ENCODE peak calls at places on chromosomes 13 and 19, in nine cellular contexts. D, I, W, J, G, B, X, T and H are unnamed samples.

GRCh38 chr19:6476155-6476895 is 5.3 kb downstream of the DENND1C start:
- DNase-seq in D (peak), I (no peak), W (peak), J (peak), G (peak), B (no peak), X (peak), T (peak), H (peak)

GRCh38 chr19:15015946-15016542 is 33.2 kb upstream of the CASP14 start:
- DNase-seq in D (peak), I (no peak), W (no peak), J (peak), G (no peak), B (no peak), X (no peak), T (peak), H (no peak)

GRCh38 chr19:32519023-32519422 is 62.0 kb upstream of the PDCD5 start:
- DNase-seq in D (no peak), I (no peak), W (no peak), J (no peak), G (no peak), B (no peak), X (no peak), T (peak), H (no peak)

GRCh38 chr13:79810671-79811070 is 329.7 kb downstream of the NDFIP2 start:
- DNase-seq in D (no peak), I (no peak), W (no peak), J (no peak), G (no peak), B (no peak), X (no peak), T (no peak), H (no peak)

GRCh38 chr13:112771139-112771876 is 81.5 kb downstream of the ATP11A start:
- DNase-seq in D (no peak), I (no peak), W (peak), J (no peak), G (peak), B (no peak), X (no peak), T (no peak), H (no peak)

GRCh38 chr13:31044658-31045620 is 112.5 kb downstream of the TEX26 start:
- DNase-seq in D (no peak), I (no peak), W (no peak), J (no peak), G (no peak), B (no peak), X (no peak), T (no peak), H (no peak)

GRCh38 chr13:21043898-21044297 is 17.5 kb downstream of the LATS2 start:
- DNase-seq in D (no peak), I (no peak), W (no peak), J (no peak), G (no peak), B (no peak), X (no peak), T (no peak), H (no peak)

GRCh38 chr13:107133950-107134349 is 566.0 kb upstream of the ARGLU1 start:
- DNase-seq in D (no peak), I (no peak), W (no peak), J (no peak), G (no peak), B (no peak), X (no peak), T (no peak), H (no peak)

GRCh38 chr19:12788682-12789097 is 2.6 kb upstream of the JUNB start:
- DNase-seq in D (peak), I (peak), W (peak), J (peak), G (peak), B (peak), X (no peak), T (peak), H (peak)

GRCh38 chr13:111909501-111909900 is 157.4 kb upstream of the SOX1 start:
- DNase-seq in D (no peak), I (no peak), W (no peak), J (no peak), G (peak), B (peak), X (no peak), T (no peak), H (no peak)

GRCh38 chr19:10835089-10835753 is 791 bp downstream of the TMED1 start:
- DNase-seq in D (peak), I (peak), W (peak), J (peak), G (peak), B (peak), X (no peak), T (peak), H (no peak)

GRCh38 chr19:29483944-29484581 is 41.7 kb upstream of the VSTM2B start:
- DNase-seq in D (no peak), I (no peak), W (no peak), J (no peak), G (peak), B (peak), X (peak), T (no peak), H (no peak)

GRCh38 chr13:29908411-29908810 is 58.0 kb upstream of the UBL3 start:
- DNase-seq in D (no peak), I (no peak), W (no peak), J (no peak), G (no peak), B (no peak), X (no peak), T (no peak), H (no peak)

GRCh38 chr13:100356889-100357288 is 231.7 kb downstream of the GGACT start:
- DNase-seq in D (no peak), I (no peak), W (no peak), J (no peak), G (no peak), B (no peak), X (no peak), T (peak), H (no peak)

GRCh38 chr19:3066482-3067049 is 4.3 kb upstream of the TLE5 start:
- DNase-seq in D (no peak), I (no peak), W (no peak), J (no peak), G (no peak), B (no peak), X (no peak), T (no peak), H (no peak)
- H3K4me3 ChIP-seq in D (no peak), I (no peak), W (no peak), J (no peak), G (no peak), B (no peak), X (no peak), T (no peak), H (no peak)

GRCh38 chr19:1138121-1138520 is 34.3 kb downstream of the GPX4 start:
- DNase-seq in D (no peak), I (no peak), W (no peak), J (no peak), G (no peak), B (no peak), X (no peak), T (no peak), H (no peak)

GRCh38 chr19:1141944-1142343 is 32.1 kb downstream of the SBNO2 start:
- DNase-seq in D (no peak), I (no peak), W (no peak), J (no peak), G (no peak), B (no peak), X (no peak), T (no peak), H (no peak)

GRCh38 chr19:1140272-1140671 is 33.8 kb downstream of the SBNO2 start:
- DNase-seq in D (no peak), I (no peak), W (no peak), J (no peak), G (no peak), B (no peak), X (no peak), T (no peak), H (no peak)

GRCh38 chr19:1139126-1139525 is 34.9 kb downstream of the SBNO2 start:
- DNase-seq in D (no peak), I (no peak), W (no peak), J (no peak), G (no peak), B (no peak), X (no peak), T (no peak), H (no peak)

GRCh38 chr19:1140673-1141072 is 33.4 kb downstream of the SBNO2 start:
- DNase-seq in D (no peak), I (no peak), W (no peak), J (no peak), G (no peak), B (no peak), X (no peak), T (no peak), H (no peak)
- TF ChIP-seq POLR2A in D (no peak), I (no peak), W (no peak), J (no peak), G (no peak), B (no peak), X (no peak), T (no peak), H (no peak)

GRCh38 chr19:46639356-46640061 is 3.5 kb upstream of the GNG8 start:
- DNase-seq in D (peak), I (no peak), W (no peak), J (peak), G (peak), B (peak), X (no peak), T (peak), H (peak)
- H3K4me3 ChIP-seq in D (no peak), I (peak), W (peak), J (peak), G (peak), B (peak), X (peak), T (peak), H (peak)

GRCh38 chr19:861756-862528 is 2.5 kb downstream of the CFD start:
- DNase-seq in D (no peak), I (no peak), W (peak), J (peak), G (peak), B (no peak), X (peak), T (peak), H (no peak)

GRCh38 chr19:858284-858683 is 1.2 kb upstream of the CFD start:
- DNase-seq in D (no peak), I (no peak), W (no peak), J (no peak), G (no peak), B (no peak), X (no peak), T (no peak), H (no peak)

GRCh38 chr19:861099-861755 is 1.8 kb downstream of the CFD start:
- DNase-seq in D (no peak), I (no peak), W (no peak), J (no peak), G (peak), B (no peak), X (no peak), T (no peak), H (no peak)

GRCh38 chr19:860481-861098 is 1.1 kb downstream of the CFD start:
- DNase-seq in D (peak), I (peak), W (peak), J (peak), G (peak), B (peak), X (no peak), T (peak), H (peak)

DNA sequence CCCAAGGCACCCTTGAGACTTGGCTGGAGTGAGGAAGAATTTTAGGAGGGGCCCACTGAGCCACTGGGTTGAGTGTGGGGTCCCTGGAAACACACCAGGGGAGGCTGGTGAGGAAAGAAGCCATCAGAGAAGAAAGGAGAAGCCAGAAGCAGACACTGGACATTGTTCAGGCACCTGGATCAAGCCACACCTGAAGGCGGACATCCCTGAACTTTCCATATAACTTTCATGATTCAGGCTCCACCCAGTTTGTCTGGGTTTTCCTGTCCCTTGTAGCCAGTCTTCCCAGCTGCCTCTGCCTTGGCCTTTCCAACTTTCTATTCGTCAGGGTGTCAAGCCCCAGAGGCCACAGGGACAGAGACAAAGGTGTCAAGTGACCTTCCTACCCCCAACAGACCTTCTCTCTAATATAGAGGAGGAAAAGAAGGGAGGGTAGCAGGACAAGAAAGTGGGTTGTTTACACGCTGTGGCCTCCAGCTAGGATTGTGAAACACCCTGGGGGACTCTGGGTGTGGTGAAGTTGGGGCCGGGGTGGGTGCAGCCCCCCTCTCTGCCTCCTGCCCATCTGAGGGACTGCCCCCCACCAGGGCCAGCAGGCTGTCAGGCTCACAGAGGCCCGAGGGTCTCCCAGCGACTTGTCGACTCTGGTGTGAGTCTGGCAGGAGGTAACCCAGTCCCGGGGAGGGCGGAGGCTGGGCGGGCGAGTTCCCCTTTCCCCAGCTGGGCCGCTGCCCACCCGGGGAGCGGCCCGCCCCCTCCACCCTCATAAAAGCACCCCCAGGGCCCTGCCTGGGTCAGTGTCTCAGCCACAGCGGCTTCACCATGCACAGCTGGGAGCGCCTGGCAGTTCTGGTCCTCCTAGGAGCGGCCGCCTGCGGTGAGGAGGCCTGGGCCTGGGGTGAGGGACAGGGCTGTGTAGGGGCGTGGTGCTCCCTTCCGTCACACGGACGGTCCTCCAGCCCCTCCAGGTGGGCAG is at the start of gene CFD:
- DNase-seq in D (no peak), I (no peak), W (peak), J (peak), G (peak), B (peak), X (no peak), T (peak), H (peak)
- TF ChIP-seq POLR2A in D (peak), I (no peak), W (no peak), J (no peak), G (no peak), B (no peak), X (no peak), T (no peak), H (no peak)

GRCh38 chr19:4474504-4475136 is 2.5 kb downstream of the HDGFL2 start:
- DNase-seq in D (no peak), I (no peak), W (no peak), J (peak), G (no peak), B (no peak), X (peak), T (no peak), H (no peak)
- H3K4me3 ChIP-seq in D (no peak), I (no peak), W (no peak), J (no peak), G (no peak), B (peak), X (peak), T (no peak), H (peak)

GRCh38 chr19:48868196-48868886 is at the start of gene PLEKHA4:
- DNase-seq in D (peak), I (no peak), W (no peak), J (peak), G (no peak), B (peak), X (peak), T (no peak), H (peak)
- TF ChIP-seq POLR2A in D (peak), I (peak), W (no peak), J (no peak), G (no peak), B (no peak), X (no peak), T (no peak), H (no peak)

GRCh38 chr13:32901994-32902780 is 114.0 kb upstream of the KL start:
- DNase-seq in D (no peak), I (no peak), W (no peak), J (peak), G (no peak), B (no peak), X (no peak), T (no peak), H (no peak)
- H3K4me3 ChIP-seq in D (no peak), I (no peak), W (no peak), J (no peak), G (no peak), B (no peak), X (no peak), T (no peak), H (no peak)

DNA sequence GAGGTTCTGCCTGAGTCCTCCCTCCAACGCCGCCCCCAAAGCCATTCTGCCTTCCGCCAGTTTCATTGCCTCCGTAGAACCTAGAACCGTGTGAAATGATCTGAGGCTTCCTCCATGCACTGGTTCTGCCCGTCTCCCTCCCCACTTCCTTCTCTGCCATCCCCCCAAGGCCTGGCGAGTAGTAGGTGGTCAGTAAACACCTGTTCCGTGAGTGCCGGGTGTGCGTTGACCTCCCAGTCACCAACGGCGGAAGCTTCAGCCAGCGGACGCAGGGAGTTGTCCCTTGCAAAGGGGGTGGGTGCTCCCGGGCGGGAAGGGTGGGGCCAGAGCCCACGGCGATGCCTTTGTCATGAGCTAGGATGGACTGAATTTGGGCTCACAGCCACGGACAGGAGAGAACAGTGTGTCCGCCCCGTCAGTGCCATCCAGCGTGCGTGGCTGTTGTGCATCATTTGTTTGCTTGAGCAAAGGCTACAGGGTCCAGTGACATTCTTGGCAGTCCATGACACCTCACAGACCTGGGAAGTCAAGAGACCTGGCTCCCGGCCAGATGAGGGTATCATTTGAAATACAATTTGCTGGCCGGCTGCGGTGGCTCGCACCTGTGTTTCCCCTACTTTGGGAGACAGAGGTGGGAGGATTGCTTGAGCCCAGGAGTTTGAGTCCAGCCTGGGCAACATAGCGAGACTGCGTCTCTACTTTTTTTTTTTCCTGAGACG is 43.1 kb downstream of the NFIC start:
- DNase-seq in D (peak), I (peak), W (peak), J (peak), G (no peak), B (peak), X (no peak), T (no peak), H (peak)
- TF ChIP-seq POLR2A in D (no peak), I (no peak), W (no peak), J (no peak), G (no peak), B (peak), X (no peak), T (no peak), H (peak)